ENCODE peak calls at places on chromosomes 16 and 17, in five cellular contexts. C, N, J, E and D are unnamed samples.

GRCh38 chr17:48505788-48506187 is 25.0 kb downstream of the HOXB1 start:
- DNase-seq in J (peak; percentile 83), C (peak; percentile 82), E (no peak), N (peak; percentile 67), D (peak; percentile 84)

GRCh38 chr16:2325791-2326190 is 14.7 kb downstream of the ABCA3 start:
- DNase-seq in N (no peak), E (no peak), C (no peak), J (no peak), D (no peak)

GRCh38 chr17:28575126-28575795 is 1.4 kb downstream of the ALDOC start:
- DNase-seq in N (no peak), J (peak; percentile 14), C (no peak), E (no peak), D (no peak)

GRCh38 chr16:81277681-81278080 is 37.1 kb upstream of the GAN start:
- DNase-seq in N (no peak), C (peak; percentile 86), J (no peak), E (no peak), D (no peak)

GRCh38 chr16:8733849-8734540 is 59.6 kb downstream of the ABAT start:
- DNase-seq in C (peak; percentile 30), N (no peak), E (no peak), J (no peak), D (no peak)

GRCh38 chr16:58047557-58048348 is 22.2 kb downstream of the MMP15 start:
- DNase-seq in N (no peak), E (peak; percentile 42), J (no peak), C (no peak), D (no peak)

GRCh38 chr17:83079340-83079747 is at the start of gene METRNL:
- DNase-seq in N (peak; percentile 68), J (peak; percentile 88), C (peak; percentile 66), E (peak; percentile 91), D (peak; percentile 63)

GRCh38 chr17:76124582-76125390 is 16.3 kb downstream of the FOXJ1 start:
- DNase-seq in C (no peak), N (peak; percentile 38), E (no peak), J (no peak), D (no peak)

GRCh38 chr16:1606774-1607173 is 5.1 kb downstream of the IFT140 start:
- DNase-seq in E (no peak), J (no peak), N (no peak), C (no peak), D (no peak)

GRCh38 chr17:76088041-76088867 is 9.3 kb downstream of the ZACN start:
- DNase-seq in J (no peak), E (no peak), C (no peak), N (no peak), D (no peak)

GRCh38 chr16:70804153-70804728 is 3.3 kb upstream of the VAC14 start:
- DNase-seq in E (no peak), J (peak; percentile 82), C (peak; percentile 94), N (peak; percentile 98), D (peak; percentile 71)

GRCh38 chr17:80494547-80494946 is 18.1 kb upstream of the NPTX1 start:
- DNase-seq in J (no peak), E (no peak), C (peak; percentile 23), N (no peak), D (no peak)

GRCh38 chr17:82901836-82902235 is 62.0 kb upstream of the ZNF750 start:
- DNase-seq in C (no peak), E (no peak), N (no peak), J (no peak), D (no peak)

GRCh38 chr16:20114356-20114755 is 40.7 kb upstream of the GPR139 start:
- DNase-seq in J (peak; percentile 1), C (peak; percentile 9), E (no peak), N (no peak), D (no peak)

GRCh38 chr17:40448213-40448638 is 5.0 kb downstream of the IGFBP4 start:
- DNase-seq in N (peak; percentile 52), J (peak; percentile 58), E (peak; percentile 62), C (no peak), D (no peak)

GRCh38 chr16:1980026-1980769 is 1.1 kb downstream of the NOXO1 start:
- DNase-seq in J (peak; percentile 53), E (peak; percentile 80), N (no peak), C (peak; percentile 26), D (no peak)

GRCh38 chr17:1455291-1455747 is 713 bp downstream of the CRK start:
- DNase-seq in C (peak; percentile 58), N (peak; percentile 72), E (peak; percentile 88), J (peak; percentile 89), D (peak; percentile 67)

DNA sequence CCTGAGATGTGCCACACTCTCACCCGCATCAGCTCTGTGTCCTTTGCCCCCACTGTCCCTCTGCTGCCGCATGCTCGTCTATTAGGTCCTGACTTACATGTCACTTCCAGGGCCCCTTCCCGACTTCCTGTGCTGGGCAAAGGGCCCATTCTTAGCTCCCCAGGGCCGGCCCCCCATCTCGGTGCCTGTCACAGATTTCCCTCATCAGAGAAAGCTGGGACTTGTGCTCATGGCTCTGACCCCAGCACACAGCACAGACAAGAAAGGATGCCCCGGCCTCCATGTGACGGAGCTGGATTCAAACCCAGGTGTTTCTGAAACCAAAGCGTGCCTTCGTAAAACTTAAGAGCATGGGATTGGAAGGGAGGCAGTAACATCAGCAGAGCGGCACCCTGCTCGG is 5.9 kb upstream of the MAPK7 start:
- DNase-seq in E (no peak), N (no peak), J (no peak), C (no peak), D (no peak)
- H3K4me3 ChIP-seq in E (no peak overlapping the region), N (no peak overlapping the region), J (no peak overlapping the region), C (no peak overlapping the region), D (no peak overlapping the region)

GRCh38 chr17:65630502-65630901 is 69.1 kb upstream of the AXIN2 start:
- DNase-seq in E (no peak), N (no peak), C (no peak), J (no peak), D (no peak)

GRCh38 chr17:65627892-65628622 is 66.6 kb upstream of the AXIN2 start:
- DNase-seq in E (no peak), C (peak; percentile 70), N (peak; percentile 71), J (peak; percentile 87), D (peak; percentile 89)

GRCh38 chr17:65628637-65629036 is 67.2 kb upstream of the AXIN2 start:
- DNase-seq in N (no peak), J (no peak), C (no peak), E (no peak), D (no peak)

GRCh38 chr17:65629234-65629690 is 67.8 kb upstream of the AXIN2 start:
- DNase-seq in N (peak; percentile 5), E (no peak), C (no peak), J (peak; percentile 38), D (peak; percentile 13)

DNA sequence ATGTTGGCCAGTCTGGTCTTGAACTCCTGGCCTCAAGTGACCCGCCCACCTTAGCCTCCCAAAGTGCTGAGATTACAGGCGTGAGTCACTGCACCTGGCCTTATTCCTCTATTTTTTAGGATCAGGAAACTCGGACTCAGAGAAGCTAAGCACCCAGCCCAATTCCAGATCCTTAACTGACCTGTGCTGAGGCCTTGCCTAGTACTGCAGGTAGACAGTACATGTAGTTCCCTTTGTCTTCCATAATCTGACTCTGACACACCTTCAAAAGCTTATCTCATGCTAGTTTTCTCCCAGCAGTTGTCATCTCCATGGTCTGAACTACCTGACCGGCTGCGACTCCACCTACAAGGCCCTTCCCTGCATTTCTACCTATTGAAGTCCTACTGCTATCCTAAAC is 65.7 kb upstream of the AXIN2 start:
- DNase-seq in C (no peak), N (no peak), E (no peak), J (no peak), D (no peak)
- TF ChIP-seq CTCF in C (no peak), N (no peak), E (no peak), J (no peak), D (no peak)

GRCh38 chr16:22670551-22670970 is 143.4 kb upstream of the HS3ST2 start:
- DNase-seq in J (no peak), N (peak; percentile 11), E (no peak), C (no peak), D (no peak)

GRCh38 chr16:22668318-22668717 is 145.6 kb upstream of the HS3ST2 start:
- DNase-seq in J (no peak), N (no peak), E (no peak), C (no peak), D (no peak)

GRCh38 chr16:22672830-22673210 is 141.1 kb upstream of the HS3ST2 start:
- DNase-seq in E (no peak), C (no peak), J (no peak), N (no peak), D (no peak)

GRCh38 chr16:22671301-22672076 is 142.5 kb upstream of the HS3ST2 start:
- DNase-seq in J (peak; percentile 79), E (no peak), N (peak; percentile 55), C (no peak), D (peak; percentile 27)

GRCh38 chr16:22670044-22670536 is 143.9 kb upstream of the HS3ST2 start:
- DNase-seq in C (no peak), J (no peak), E (no peak), N (peak; percentile 28), D (no peak)
- H3K4me3 ChIP-seq in C (no peak overlapping the region), J (no peak overlapping the region), E (no peak overlapping the region), N (no peak overlapping the region), D (no peak overlapping the region)

GRCh38 chr17:18932360-18933055 is 19.5 kb upstream of the SLC5A10 start:
- DNase-seq in C (no peak), N (no peak), J (no peak), E (no peak), D (no peak)

GRCh38 chr17:18925187-18925586 is 26.8 kb upstream of the SLC5A10 start:
- DNase-seq in E (no peak), N (no peak), J (no peak), C (no peak), D (no peak)

GRCh38 chr17:18933102-18934058 is 18.6 kb upstream of the SLC5A10 start:
- DNase-seq in C (no peak), E (no peak), N (no peak), J (no peak), D (no peak)

DNA sequence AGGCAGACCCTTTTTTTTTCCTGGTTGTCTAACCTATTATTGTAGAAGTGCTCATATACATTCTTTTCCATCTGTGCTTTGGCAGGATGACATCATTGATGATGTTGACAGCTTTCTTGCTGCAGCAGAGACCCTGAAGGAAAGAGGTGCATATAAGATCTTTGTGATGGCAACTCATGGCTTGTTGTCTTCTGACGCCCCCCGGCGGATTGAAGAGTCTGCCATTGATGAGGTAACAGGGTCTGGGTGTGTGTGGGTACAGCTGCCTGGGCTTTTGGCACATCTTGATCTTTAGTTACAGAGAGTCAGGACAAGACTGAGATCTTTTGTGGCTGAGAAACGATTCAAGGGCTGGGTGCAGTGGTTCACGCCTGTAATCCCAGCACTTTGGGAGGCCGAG is 23.2 kb upstream of the SLC5A10 start:
- DNase-seq in E (no peak), N (no peak), J (no peak), C (no peak), D (no peak)
- TF ChIP-seq CTCF in E (no peak), N (no peak), J (no peak), C (no peak), D (no peak)

DNA sequence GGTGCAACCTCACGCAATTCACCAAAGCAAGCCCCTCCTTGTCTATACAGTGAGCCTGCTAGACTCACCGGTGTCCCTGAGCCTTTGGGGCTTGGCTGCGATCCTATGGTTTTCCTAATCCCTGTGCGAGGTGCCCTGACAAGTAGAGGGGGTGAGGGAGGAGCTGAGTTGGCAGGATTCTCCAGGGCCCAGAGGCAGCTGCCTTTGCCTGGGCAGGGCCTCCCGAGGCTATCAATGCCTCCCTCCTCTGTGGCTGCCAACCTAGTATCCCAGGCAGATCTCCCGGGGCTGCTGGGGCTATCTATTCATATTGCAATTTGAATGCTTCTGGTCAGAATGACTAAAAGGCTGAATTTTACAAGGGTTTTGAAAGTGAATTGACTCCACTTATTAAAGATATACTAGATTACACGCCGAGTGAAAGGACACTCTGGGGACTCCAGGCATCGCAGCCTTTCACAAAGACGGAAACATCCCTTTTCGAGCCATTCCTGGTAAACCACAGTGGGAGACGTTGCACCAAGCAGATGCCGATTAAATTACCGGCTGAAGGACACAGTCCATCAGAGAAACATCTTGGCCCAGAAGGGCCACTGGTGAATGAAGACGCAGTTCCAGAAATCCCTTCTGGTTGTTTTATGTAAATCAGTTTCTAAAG is 11.3 kb upstream of the PITPNM3 start:
- DNase-seq in C (peak; percentile 96), J (no peak), E (no peak), N (no peak), D (no peak)
- H3K4me3 ChIP-seq in C (peak overlapping the region; percentile 40), J (no peak overlapping the region), E (no peak overlapping the region), N (no peak overlapping the region), D (no peak overlapping the region)